ENCODE peak calls at places on chromosomes 11 and 22, in four cellular contexts. B is H1, D is transverse colon, P is tibial artery. S is an unnamed sample. For H3K4me1, the result is how much of the 10 kb centered on the place peaks cover.

GRCh38 chr22:44595841-44596341 is 97.9 kb upstream of the RTL6 start:
- DNase-seq in B (no peak), D (no peak), P (no peak), S (no peak)

GRCh38 chr11:35134403-35135126 is 4.4 kb upstream of the CD44 start:
- DNase-seq in D (no peak), B (no peak), P (no peak), S (no peak)

GRCh38 chr22:33883961-33884808 is 36.1 kb downstream of the LARGE1 start:
- DNase-seq in D (no peak), B (no peak), P (no peak), S (peak)

GRCh38 chr22:36252754-36253522 is at the start of gene APOL1:
- DNase-seq in P (no peak), D (peak), B (no peak), S (peak)

GRCh38 chr11:92707665-92708064 is 261.8 kb upstream of the MTNR1B start:
- DNase-seq in D (no peak), B (no peak), P (no peak), S (no peak)

GRCh38 chr11:36460220-36460619 is 49.9 kb downstream of the TRAF6 start:
- DNase-seq in D (no peak), B (no peak), P (no peak), S (no peak)

GRCh38 chr22:23306438-23306921 is 126.2 kb downstream of the BCR start:
- DNase-seq in P (peak), D (no peak), B (no peak), S (no peak)

GRCh38 chr11:12693485-12694181 is 19.4 kb downstream of the TEAD1 start:
- DNase-seq in P (peak), D (peak), B (no peak), S (peak)

GRCh38 chr11:20000393-20001134 is 159.7 kb downstream of the DBX1 start:
- DNase-seq in D (no peak), P (no peak), B (peak), S (peak)

GRCh38 chr11:132496341-132496740 is 1036.0 kb downstream of the OPCML start:
- DNase-seq in P (no peak), D (no peak), B (no peak), S (no peak)

GRCh38 chr22:17948101-17948500 is 76.3 kb downstream of the MICAL3 start:
- DNase-seq in D (no peak), P (no peak), B (no peak), S (no peak)

GRCh38 chr11:71342116-71342515 is 89.7 kb upstream of the SHANK2 start:
- DNase-seq in P (peak), D (no peak), B (no peak), S (no peak)

GRCh38 chr11:37184371-37184770 is 586.3 kb upstream of the RAG2 start:
- DNase-seq in D (no peak), B (no peak), P (no peak), S (no peak)

GRCh38 chr11:94706211-94706610 is 61.9 kb upstream of the AMOTL1 start:
- DNase-seq in B (no peak), P (no peak), D (no peak), S (peak)

GRCh38 chr22:17269607-17270261 is 50.5 kb upstream of the ADA2 start:
- DNase-seq in D (peak), B (no peak), P (no peak), S (no peak)

GRCh38 chr22:26797910-26798309 is 140.5 kb downstream of the MIAT start:
- DNase-seq in B (no peak), D (no peak), P (no peak), S (no peak)

GRCh38 chr11:9219572-9219971 is 45.6 kb downstream of the DENND5A start:
- DNase-seq in B (no peak), D (no peak), P (no peak), S (no peak)

GRCh38 chr22:24442352-24442744 is 14.9 kb downstream of the ADORA2A start:
- DNase-seq in B (no peak), P (no peak), D (no peak), S (no peak)

GRCh38 chr11:119845756-119846155 is 116.8 kb upstream of the NECTIN1 start:
- DNase-seq in P (no peak), D (no peak), B (no peak), S (no peak)

GRCh38 chr22:36027579-36027959 is 1.1 kb downstream of the RBFOX2 start:
- DNase-seq in P (no peak), B (no peak), D (peak), S (no peak)

GRCh38 chr11:19345519-19345847 is 104.7 kb upstream of the E2F8 start:
- DNase-seq in P (no peak), B (no peak), D (no peak), S (no peak)

GRCh38 chr11:61162092-61162935 is 1.1 kb upstream of the VPS37C start:
- DNase-seq in B (no peak), P (no peak), D (peak), S (no peak)

GRCh38 chr22:44444341-44445306 is 53.4 kb downstream of the RTL6 start:
- DNase-seq in B (peak), D (no peak), P (peak), S (no peak)

GRCh38 chr22:49964493-49965290 is 4.1 kb downstream of the PIM3 start:
- DNase-seq in B (no peak), D (peak), P (peak), S (peak)

GRCh38 chr11:34570584-34570983 is 50.3 kb upstream of the EHF start:
- DNase-seq in D (no peak), B (no peak), P (no peak), S (no peak)

GRCh38 chr11:112160452-112160851 is 3.4 kb downstream of the IL18 start:
- DNase-seq in D (no peak), B (no peak), P (no peak), S (no peak)

GRCh38 chr22:49093192-49093880 is 734.3 kb downstream of the BRD1 start:
- DNase-seq in D (no peak), P (no peak), B (no peak), S (no peak)

GRCh38 chr11:69205929-69206612 is 50.3 kb downstream of the SMIM38 start:
- DNase-seq in P (peak), D (no peak), B (no peak), S (no peak)

GRCh38 chr22:37218771-37219411 is 6.6 kb upstream of the SSTR3 start:
- DNase-seq in B (no peak), P (no peak), D (peak), S (no peak)

GRCh38 chr22:49780281-49780991 is 47.2 kb downstream of the BRD1 start:
- DNase-seq in D (no peak), P (no peak), B (no peak), S (peak)

DNA sequence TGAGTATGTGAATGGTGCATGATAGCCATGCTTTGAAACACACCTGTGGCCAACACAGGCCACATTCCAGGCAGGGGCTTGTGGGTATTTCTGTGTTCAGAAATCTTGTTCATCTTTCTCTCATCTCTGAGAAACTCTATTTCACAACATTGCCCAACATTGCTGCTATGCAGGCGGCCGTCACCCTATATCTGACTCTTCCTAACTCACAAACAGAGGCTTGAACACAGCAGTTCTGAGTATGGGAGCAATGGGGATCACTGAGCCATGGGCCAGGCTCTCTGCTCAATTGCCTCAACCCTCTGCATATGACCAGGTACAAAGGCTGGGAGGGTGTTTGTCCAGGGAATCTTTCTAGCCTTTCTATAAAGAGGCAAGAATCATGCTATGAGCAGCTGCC is 259.9 kb downstream of the BUD13 start:
- DNase-seq in D (no peak), B (no peak), P (no peak), S (no peak)
- H3K4me1 ChIP-seq in D (under half), B (under half), P (under half), S (under half)

DNA sequence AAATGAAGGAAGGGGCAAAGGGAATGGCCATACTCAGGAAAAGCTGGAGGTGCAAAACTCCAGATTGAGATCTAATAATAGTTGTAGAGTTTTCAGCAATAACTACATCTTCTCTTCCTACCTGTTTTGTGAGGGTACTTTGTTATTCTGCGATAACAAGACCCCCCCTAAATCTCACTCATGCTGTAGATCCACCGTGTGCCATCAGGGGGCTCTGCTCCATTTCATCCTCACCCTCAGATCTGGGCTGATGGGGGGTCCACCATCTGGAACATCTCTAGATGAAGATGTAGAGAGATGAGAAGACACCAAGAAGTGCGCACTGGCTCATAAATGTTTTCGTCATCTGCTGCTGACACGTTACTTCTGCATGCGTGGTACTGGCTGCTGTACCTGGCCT is 135.9 kb upstream of the KIRREL3 start:
- DNase-seq in P (no peak), B (no peak), D (no peak), S (no peak)
- TF ChIP-seq CTCF in P (no peak), B (peak), D (no peak), S (no peak)

GRCh38 chr11:85806016-85806415 is 4.9 kb downstream of the SYTL2 start:
- DNase-seq in B (no peak), D (no peak), P (no peak), S (no peak)
- H3K4me1 ChIP-seq in B (under half), D (under half), P (under half), S (under half)

GRCh38 chr11:62383822-62384221 is 35.0 kb upstream of the SCGB1A1 start:
- DNase-seq in B (no peak), P (no peak), D (no peak), S (no peak)
- TF ChIP-seq CTCF in B (no peak), P (no peak), D (no peak), S (no peak)

GRCh38 chr11:47186076-47186936 is at the start of gene PACSIN3:
- DNase-seq in P (peak), B (no peak), D (peak), S (peak)

GRCh38 chr11:47183969-47184368 is 2.3 kb downstream of the PACSIN3 start:
- DNase-seq in P (no peak), D (no peak), B (no peak), S (peak)

GRCh38 chr11:47186937-47187681 is 875 bp upstream of the PACSIN3 start:
- DNase-seq in P (peak), B (no peak), D (peak), S (peak)

GRCh38 chr11:47184711-47185304 is 1.4 kb downstream of the PACSIN3 start:
- DNase-seq in B (no peak), P (peak), D (no peak), S (peak)

GRCh38 chr11:47185305-47186075 is 744 bp downstream of the PACSIN3 start:
- DNase-seq in B (peak), P (peak), D (peak), S (peak)
- H3K4me1 ChIP-seq in B (under half), P (under half), D (under half), S (half or more)